ENCODE peak calls at places on chromosomes 4 and X, in four cellular contexts. V is HepG2, A is K562, D is H1. J is an unnamed sample.

GRCh38 chr4:38040619-38041018 is 80.4 kb downstream of the PTTG2 start:
- DNase-seq in V (peak; percentile 50), D (no peak), A (no peak), J (no peak)

GRCh38 chr4:2402053-2402452 is 16.4 kb downstream of the ZFYVE28 start:
- DNase-seq in V (peak; percentile 73), A (peak; percentile 89), D (peak; percentile 74), J (no peak)

GRCh38 chrX:132270699-132271098 is 51.5 kb upstream of the RAP2C start:
- DNase-seq in V (no peak), A (no peak), D (no peak), J (no peak)

GRCh38 chr4:83989835-83990234 is 453.9 kb downstream of the GPAT3 start:
- DNase-seq in V (no peak), D (no peak), A (no peak), J (no peak)

GRCh38 chr4:56786955-56787354 is 34.5 kb downstream of the SPINK2 start:
- DNase-seq in D (no peak), A (no peak), V (no peak), J (no peak)

GRCh38 chr4:3823496-3824341 is 57.5 kb downstream of the ADRA2C start:
- DNase-seq in A (no peak), D (no peak), V (peak; percentile 73), J (no peak)

GRCh38 chr4:41613362-41613761 is 75.4 kb downstream of the LIMCH1 start:
- DNase-seq in V (no peak), D (no peak), A (no peak), J (no peak)

GRCh38 chrX:39301041-39301440 is 499.8 kb downstream of the MID1IP1 start:
- DNase-seq in A (no peak), D (no peak), V (no peak), J (no peak)

GRCh38 chr4:169407217-169407845 is 136.6 kb upstream of the SH3RF1 start:
- DNase-seq in D (no peak), V (no peak), A (no peak), J (no peak)

GRCh38 chr4:16843831-16844508 is 54.5 kb downstream of the LDB2 start:
- DNase-seq in A (no peak), D (no peak), V (peak; percentile 20), J (no peak)

GRCh38 chr4:5933996-5934831 is 41.3 kb upstream of the CRMP1 start:
- DNase-seq in V (no peak), A (no peak), D (no peak), J (no peak)

GRCh38 chr4:107599841-107600240 is 120.2 kb downstream of the PAPSS1 start:
- DNase-seq in A (no peak), D (no peak), V (no peak), J (no peak)

GRCh38 chr4:98786866-98787265 is 128.5 kb upstream of the TSPAN5 start:
- DNase-seq in V (peak; percentile 21), A (no peak), D (no peak), J (no peak)

GRCh38 chrX:132591719-132592275 is 103.0 kb upstream of the MBNL3 start:
- DNase-seq in V (no peak), A (no peak), D (no peak), J (no peak)

GRCh38 chr4:8472689-8473197 is 32.2 kb downstream of the TRMT44 start:
- DNase-seq in A (no peak), V (no peak), D (no peak), J (no peak)

GRCh38 chr4:127856485-127857447 is 23.9 kb upstream of the PLK4 start:
- DNase-seq in V (no peak), D (no peak), A (no peak), J (peak; percentile 60)

GRCh38 chr4:144589512-144589911 is 56.4 kb upstream of the HHIP start:
- DNase-seq in V (no peak), A (no peak), D (no peak), J (no peak)

GRCh38 chrX:50903387-50904027 is 7.0 kb upstream of the BMP15 start:
- DNase-seq in V (peak; percentile 10), A (peak; percentile 32), D (no peak), J (no peak)

GRCh38 chr4:183492791-183493221 is 12.1 kb upstream of the ING2 start:
- DNase-seq in A (no peak), V (no peak), D (no peak), J (no peak)

GRCh38 chr4:150216725-150217124 is 138.5 kb downstream of the DCLK2 start:
- DNase-seq in V (no peak), D (no peak), A (no peak), J (no peak)

GRCh38 chr4:111991797-111992196 is 153.5 kb upstream of the FAM241A start:
- DNase-seq in A (no peak), D (no peak), V (no peak), J (peak; percentile 13)

GRCh38 chrX:69496143-69496542 is 8.0 kb upstream of the NALF2 start:
- DNase-seq in V (no peak), A (no peak), D (no peak), J (no peak)

GRCh38 chrX:46185923-46186810 is 359.1 kb downstream of the ZNF674 start:
- DNase-seq in D (no peak), V (peak; percentile 52), A (no peak), J (no peak)

GRCh38 chrX:23333842-23334535 is 660 bp upstream of the PTCHD1 start:
- DNase-seq in D (no peak), A (no peak), V (no peak), J (no peak)

GRCh38 chrX:129755779-129756650 is 17.2 kb downstream of the XPNPEP2 start:
- DNase-seq in D (no peak), A (peak; percentile 24), V (no peak), J (no peak)

GRCh38 chr4:123616970-123617392 is 220.4 kb downstream of the SPRY1 start:
- DNase-seq in A (no peak), D (no peak), V (no peak), J (no peak)

GRCh38 chr4:33914386-33914785 is 2329.9 kb downstream of the ARAP2 start:
- DNase-seq in V (no peak), D (no peak), A (no peak), J (no peak)

GRCh38 chrX:960821-961220 is 251.6 kb downstream of the CRLF2 start:
- DNase-seq in V (no peak), D (no peak), A (no peak), J (no peak)

GRCh38 chr4:128684031-128684430 is 125.5 kb upstream of the JADE1 start:
- DNase-seq in A (no peak), D (no peak), V (no peak), J (no peak)

GRCh38 chr4:102789317-102789717 is 28.5 kb upstream of the MANBA start:
- DNase-seq in D (no peak), V (no peak), A (no peak), J (no peak)

GRCh38 chr4:6229095-6229494 is 28.7 kb upstream of the JAKMIP1 start:
- DNase-seq in A (no peak), V (no peak), D (no peak), J (no peak)

GRCh38 chr4:6742989-6743388 is 27.0 kb downstream of the BLOC1S4 start:
- DNase-seq in D (no peak), A (no peak), V (no peak), J (no peak)

GRCh38 chr4:108044951-108045686 is 55.4 kb downstream of the HADH start:
- DNase-seq in A (no peak), V (no peak), D (no peak), J (no peak)

GRCh38 chr4:94454405-94454804 is 2.7 kb downstream of the PDLIM5 start:
- DNase-seq in V (no peak), A (no peak), D (no peak), J (no peak)

GRCh38 chrX:154013614-154014360 is 5.9 kb downstream of the IRAK1 start:
- DNase-seq in V (no peak), D (no peak), A (peak; percentile 60), J (no peak)
- TF ChIP-seq KDM1A in V (no peak), D (no peak), A (no peak), J (no peak)

DNA sequence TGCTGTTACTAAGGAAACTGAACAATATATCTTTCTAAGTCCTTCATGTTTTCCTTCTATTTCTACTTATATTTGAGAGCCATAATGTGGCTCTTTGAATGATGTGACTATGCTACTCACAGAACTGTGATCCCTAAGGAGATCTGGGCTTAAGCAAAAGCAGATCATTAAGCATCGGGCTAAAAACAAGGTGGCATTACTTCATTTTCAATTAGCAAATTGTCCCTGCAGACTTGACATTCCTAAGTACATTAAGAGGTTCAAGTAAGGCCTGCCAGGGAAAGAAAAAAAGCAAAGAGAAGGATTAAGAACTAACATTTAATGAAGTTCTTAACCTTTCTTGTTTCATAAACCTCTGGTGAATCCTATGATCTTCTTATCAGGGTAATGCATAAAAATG is 447.6 kb downstream of the PDGFC start:
- DNase-seq in D (no peak), A (no peak), V (no peak), J (no peak)
- TF ChIP-seq KDM1A in D (no peak), A (no peak), V (no peak), J (no peak)

GRCh38 chr4:116925900-116926457 is 159.4 kb downstream of the TRAM1L1 start:
- DNase-seq in V (no peak), A (no peak), D (no peak), J (no peak)
- TF ChIP-seq KDM1A in V (no peak), A (no peak), D (no peak), J (no peak)

GRCh38 chr4:164606478-164606877 is 147.5 kb upstream of the SMIM31 start:
- DNase-seq in A (no peak), D (no peak), V (no peak), J (no peak)
- TF ChIP-seq KDM1A in A (no peak), D (no peak), V (no peak), J (no peak)

GRCh38 chrX:21400408-21401121 is 26.3 kb downstream of the CNKSR2 start:
- DNase-seq in V (no peak), A (no peak), D (no peak), J (no peak)

GRCh38 chrX:21394792-21395191 is 20.6 kb downstream of the CNKSR2 start:
- DNase-seq in A (no peak), D (no peak), V (no peak), J (no peak)

DNA sequence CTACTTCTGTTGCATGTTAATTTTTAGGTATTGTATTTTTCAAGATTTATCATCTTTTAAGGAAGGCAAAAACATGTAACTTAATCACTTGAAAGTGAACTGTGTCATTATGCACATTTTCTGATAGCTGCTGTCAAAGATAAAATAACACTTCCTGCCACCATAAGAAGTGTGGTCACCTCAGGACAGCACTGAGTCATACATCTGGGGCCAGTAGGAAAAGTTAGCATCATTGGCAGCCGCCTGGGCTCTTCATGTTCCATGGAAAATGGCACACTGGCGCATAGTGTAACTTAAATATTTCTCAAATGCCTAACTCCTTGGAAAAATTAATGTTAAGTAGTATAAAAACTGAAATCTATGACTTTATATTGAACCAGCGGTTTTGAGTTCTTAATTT is 24.2 kb downstream of the CNKSR2 start:
- DNase-seq in D (no peak), V (no peak), A (no peak), J (no peak)
- TF ChIP-seq KDM1A in D (no peak), V (no peak), A (no peak), J (no peak)

DNA sequence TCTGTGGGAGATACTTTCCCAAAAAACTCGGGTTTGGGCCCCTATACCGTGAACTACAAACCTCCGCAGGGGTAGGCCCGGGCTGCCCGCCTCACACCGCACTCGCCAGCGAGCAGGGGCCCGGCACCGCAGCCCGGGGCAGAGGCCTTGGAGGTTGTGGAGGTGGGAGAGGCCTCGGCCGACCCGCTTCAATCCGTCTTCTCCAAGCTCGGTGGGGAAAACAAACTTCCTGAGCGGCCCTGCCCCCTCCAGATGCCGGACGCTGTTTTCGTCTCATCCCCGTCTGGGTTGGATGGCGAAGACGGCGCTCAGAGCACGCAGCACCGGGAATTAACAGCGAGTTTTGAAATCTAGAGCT is 442 bp upstream of the MCUB start:
- DNase-seq in D (no peak), A (peak; percentile 14), V (no peak), J (no peak)
- TF ChIP-seq KDM1A in D (no peak), A (no peak), V (no peak), J (no peak)

GRCh38 chrX:11530621-11531020 is 135.1 kb downstream of the ARHGAP6 start:
- DNase-seq in A (no peak), D (no peak), V (no peak), J (no peak)
- TF ChIP-seq KDM1A in A (no peak), D (no peak), V (no peak), J (no peak)

J was measured in GM12878.